ENCODE peak calls at places on chromosomes 16 and 17, in nine cellular contexts. C is cardiac fibroblast, K is SJSA1, I is H54, D is AG10803, P is germinal center, E is HuH-7, M is prostate gland, W is nucleus accumbens. Z is an unnamed sample.

GRCh38 chr17:76547183-76547641 is 7.4 kb downstream of the PRCD start:
- DNase-seq in C (peak), K (peak), I (no peak), D (peak), P (peak), E (peak), M (peak), W (peak), Z (peak)

GRCh38 chr17:19411641-19412040 is 609 bp downstream of the RNF112 start:
- DNase-seq in C (no peak), K (no peak), I (no peak), D (no peak), P (no peak), E (no peak), M (no peak), W (no peak), Z (no peak)

GRCh38 chr16:55943257-55943656 is 68.1 kb upstream of the CES5A start:
- DNase-seq in C (no peak), K (no peak), I (no peak), D (peak), P (no peak), E (no peak), M (no peak), W (no peak), Z (no peak)

GRCh38 chr17:40150215-40150614 is 9.9 kb downstream of the CASC3 start:
- DNase-seq in C (no peak), K (no peak), I (no peak), D (peak), P (no peak), E (no peak), M (no peak), W (no peak), Z (no peak)

GRCh38 chr16:55567382-55567781 is 898 bp downstream of the CAPNS2 start:
- DNase-seq in C (peak), K (no peak), I (no peak), D (peak), P (no peak), E (no peak), M (peak), W (no peak), Z (no peak)

GRCh38 chr17:80720624-80721577 is 176.3 kb downstream of the RPTOR start:
- DNase-seq in C (peak), K (peak), I (peak), D (peak), P (no peak), E (no peak), M (no peak), W (no peak), Z (peak)

GRCh38 chr16:83393196-83393981 is 414.4 kb upstream of the HSBP1 start:
- DNase-seq in C (peak), K (no peak), I (no peak), D (peak), P (no peak), E (no peak), M (peak), W (no peak), Z (peak)

GRCh38 chr17:81090361-81091133 is 55.6 kb downstream of the BAIAP2 start:
- DNase-seq in C (peak), K (no peak), I (peak), D (peak), P (peak), E (peak), M (no peak), W (no peak), Z (no peak)

GRCh38 chr17:60079401-60079861 is 710 bp upstream of the HEATR6 start:
- DNase-seq in C (peak), K (no peak), I (no peak), D (peak), P (no peak), E (peak), M (no peak), W (no peak), Z (peak)

GRCh38 chr17:73650147-73650546 is 5.9 kb upstream of the SDK2 start:
- DNase-seq in C (no peak), K (peak), I (no peak), D (no peak), P (no peak), E (no peak), M (no peak), W (no peak), Z (no peak)

GRCh38 chr16:9260665-9261064 is 169.2 kb downstream of the HAPSTR1 start:
- DNase-seq in C (no peak), K (no peak), I (no peak), D (no peak), P (no peak), E (no peak), M (no peak), W (no peak), Z (no peak)

GRCh38 chr17:2892305-2892971 is 96.2 kb downstream of the RAP1GAP2 start:
- DNase-seq in C (peak), K (peak), I (peak), D (peak), P (no peak), E (no peak), M (no peak), W (no peak), Z (peak)

GRCh38 chr16:51839697-51840462 is 688.8 kb upstream of the SALL1 start:
- DNase-seq in C (no peak), K (peak), I (no peak), D (peak), P (no peak), E (no peak), M (no peak), W (no peak), Z (peak)

GRCh38 chr17:81512984-81513668 is 527 bp upstream of the ACTG1 start:
- DNase-seq in C (peak), K (peak), I (no peak), D (peak), P (peak), E (no peak), M (peak), W (peak), Z (peak)

GRCh38 chr17:35164716-35165115 is 17.1 kb downstream of the UNC45B start:
- DNase-seq in C (no peak), K (no peak), I (no peak), D (no peak), P (no peak), E (no peak), M (no peak), W (no peak), Z (no peak)

GRCh38 chr17:37101306-37101705 is 152.6 kb downstream of the AATF start:
- DNase-seq in C (no peak), K (no peak), I (no peak), D (no peak), P (no peak), E (no peak), M (no peak), W (no peak), Z (no peak)

GRCh38 chr16:85462405-85463227 is 150.5 kb upstream of the GSE1 start:
- DNase-seq in C (no peak), K (no peak), I (peak), D (no peak), P (no peak), E (peak), M (no peak), W (no peak), Z (peak)

GRCh38 chr17:46979023-46979870 is at the start of gene RPRML:
- DNase-seq in C (peak), K (peak), I (peak), D (no peak), P (peak), E (peak), M (no peak), W (peak), Z (peak)

GRCh38 chr17:74730491-74731346 is 6.3 kb upstream of the RAB37 start:
- DNase-seq in C (no peak), K (no peak), I (no peak), D (no peak), P (no peak), E (no peak), M (no peak), W (no peak), Z (peak)

GRCh38 chr17:3972281-3972731 is 8.1 kb upstream of the ATP2A3 start:
- DNase-seq in C (no peak), K (no peak), I (no peak), D (no peak), P (peak), E (no peak), M (no peak), W (no peak), Z (no peak)

GRCh38 chr16:11706180-11706742 is 36.4 kb downstream of the TXNDC11 start:
- DNase-seq in C (peak), K (no peak), I (no peak), D (no peak), P (no peak), E (no peak), M (no peak), W (peak), Z (no peak)

GRCh38 chr17:36849871-36850348 is 87.4 kb upstream of the LHX1 start:
- DNase-seq in C (peak), K (peak), I (peak), D (peak), P (no peak), E (peak), M (no peak), W (no peak), Z (peak)

GRCh38 chr17:78442648-78443128 is 64.2 kb downstream of the PGS1 start:
- DNase-seq in C (peak), K (no peak), I (no peak), D (peak), P (no peak), E (no peak), M (no peak), W (no peak), Z (peak)

GRCh38 chr17:29584452-29585079 is 4.9 kb downstream of the GIT1 start:
- DNase-seq in C (no peak), K (no peak), I (no peak), D (no peak), P (no peak), E (no peak), M (no peak), W (peak), Z (no peak)

GRCh38 chr16:85415196-85415988 is 197.7 kb upstream of the GSE1 start:
- DNase-seq in C (no peak), K (peak), I (no peak), D (no peak), P (no peak), E (no peak), M (no peak), W (no peak), Z (no peak)

GRCh38 chr17:13869301-13869700 is 200.0 kb upstream of the COX10 start:
- DNase-seq in C (no peak), K (no peak), I (no peak), D (no peak), P (no peak), E (no peak), M (no peak), W (no peak), Z (no peak)

GRCh38 chr16:57354311-57354710 is 4.3 kb upstream of the CCL22 start:
- DNase-seq in C (no peak), K (no peak), I (no peak), D (no peak), P (no peak), E (no peak), M (no peak), W (no peak), Z (peak)

GRCh38 chr17:8012996-8013640 is 10.7 kb downstream of the GUCY2D start:
- DNase-seq in C (no peak), K (no peak), I (no peak), D (no peak), P (no peak), E (no peak), M (no peak), W (no peak), Z (no peak)

GRCh38 chr17:7478276-7479138 is 924 bp downstream of the ZBTB4 start:
- DNase-seq in C (peak), K (no peak), I (peak), D (peak), P (peak), E (no peak), M (peak), W (peak), Z (peak)

GRCh38 chr17:48646183-48647102 is 20.3 kb upstream of the HOXB9 start:
- DNase-seq in C (no peak), K (no peak), I (no peak), D (peak), P (no peak), E (no peak), M (no peak), W (no peak), Z (peak)

GRCh38 chr16:3036726-3037315 is at the start of gene BICDL2:
- DNase-seq in C (no peak), K (no peak), I (no peak), D (no peak), P (no peak), E (no peak), M (no peak), W (no peak), Z (no peak)

GRCh38 chr16:56606071-56606687 is 2.2 kb upstream of the MT2A start:
- DNase-seq in C (peak), K (peak), I (peak), D (no peak), P (no peak), E (no peak), M (peak), W (peak), Z (peak)

GRCh38 chr17:43319293-43320124 is 79.3 kb upstream of the ARL4D start:
- DNase-seq in C (no peak), K (no peak), I (no peak), D (no peak), P (no peak), E (no peak), M (no peak), W (no peak), Z (no peak)

Z was measured in M059J.